ENCODE peak calls at places on chromosomes 6 and 20, in four cellular contexts. One of them, this sample, is unnamed.

GRCh38 chr6:170461111-170461510 is 92.0 kb downstream of the PSMB1 start:
- DNase-seq in Caco-2: no peak
- DNase-seq in left lung: no peak
- DNase-seq in SJCRH30: no peak
- DNase-seq in this sample: no peak

GRCh38 chr6:1020837-1021236 is 291.1 kb upstream of the FOXQ1 start:
- DNase-seq in left lung: no peak
- DNase-seq in SJCRH30: no peak
- DNase-seq in Caco-2: no peak
- DNase-seq in this sample: no peak

GRCh38 chr6:38436726-38437465 is 202.8 kb downstream of the BTBD9 start:
- DNase-seq in left lung: no peak
- DNase-seq in SJCRH30: peak; percentile 63
- DNase-seq in Caco-2: no peak
- DNase-seq in this sample: no peak

GRCh38 chr6:13432526-13433218 is 54.7 kb downstream of the GFOD1 start:
- DNase-seq in SJCRH30: no peak
- DNase-seq in Caco-2: no peak
- DNase-seq in left lung: no peak
- DNase-seq in this sample: no peak

GRCh38 chr6:11711644-11711993 is 67.0 kb downstream of the ADTRP start:
- DNase-seq in SJCRH30: no peak
- DNase-seq in left lung: no peak
- DNase-seq in Caco-2: no peak
- DNase-seq in this sample: no peak

GRCh38 chr6:136923116-136923953 is 1.2 kb downstream of the SLC35D3 start:
- DNase-seq in Caco-2: no peak
- DNase-seq in SJCRH30: no peak
- DNase-seq in left lung: no peak
- DNase-seq in this sample: no peak

GRCh38 chr20:44020406-44021148 is 105.9 kb downstream of the TOX2 start:
- DNase-seq in left lung: no peak
- DNase-seq in SJCRH30: peak; percentile 84
- DNase-seq in Caco-2: no peak
- DNase-seq in this sample: no peak

GRCh38 chr6:91476000-91476399 is 889.1 kb upstream of the MAP3K7 start:
- DNase-seq in left lung: peak; percentile 34
- DNase-seq in SJCRH30: peak; percentile 78
- DNase-seq in Caco-2: no peak
- DNase-seq in this sample: no peak

GRCh38 chr6:98547634-98548033 is 286.7 kb upstream of the POU3F2 start:
- DNase-seq in SJCRH30: no peak
- DNase-seq in Caco-2: no peak
- DNase-seq in left lung: no peak
- DNase-seq in this sample: no peak

GRCh38 chr6:105276374-105276773 is 96.6 kb upstream of the POPDC3 start:
- DNase-seq in Caco-2: no peak
- DNase-seq in left lung: no peak
- DNase-seq in SJCRH30: no peak
- DNase-seq in this sample: no peak

GRCh38 chr20:50695144-50695872 is 4.0 kb upstream of the RIPOR3 start:
- DNase-seq in left lung: no peak
- DNase-seq in SJCRH30: no peak
- DNase-seq in Caco-2: no peak
- DNase-seq in this sample: peak; percentile 39

GRCh38 chr20:63125893-63126601 is 89.9 kb downstream of the YTHDF1 start:
- DNase-seq in Caco-2: no peak
- DNase-seq in left lung: peak; percentile 18
- DNase-seq in SJCRH30: peak; percentile 4
- DNase-seq in this sample: no peak

GRCh38 chr6:151239603-151240035 is at the start of gene AKAP12:
- DNase-seq in left lung: no peak
- DNase-seq in Caco-2: no peak
- DNase-seq in SJCRH30: peak; percentile 76
- DNase-seq in this sample: no peak

GRCh38 chr6:40476673-40477072 is 110.5 kb downstream of the LRFN2 start:
- DNase-seq in Caco-2: no peak
- DNase-seq in left lung: no peak
- DNase-seq in SJCRH30: no peak
- DNase-seq in this sample: no peak

GRCh38 chr6:37209461-37210205 is 39.7 kb downstream of the PIM1 start:
- DNase-seq in Caco-2: no peak
- DNase-seq in SJCRH30: no peak
- DNase-seq in left lung: no peak
- DNase-seq in this sample: no peak

GRCh38 chr6:165117806-165118205 is 191.6 kb downstream of the C6orf118 start:
- DNase-seq in left lung: no peak
- DNase-seq in Caco-2: no peak
- DNase-seq in SJCRH30: no peak
- DNase-seq in this sample: no peak

GRCh38 chr6:20182926-20183521 is 29.2 kb downstream of the MBOAT1 start:
- DNase-seq in SJCRH30: no peak
- DNase-seq in Caco-2: no peak
- DNase-seq in left lung: peak; percentile 83
- DNase-seq in this sample: peak; percentile 94

GRCh38 chr6:129730477-129731165 is 20.6 kb upstream of the ARHGAP18 start:
- DNase-seq in left lung: no peak
- DNase-seq in SJCRH30: no peak
- DNase-seq in Caco-2: peak; percentile 44
- DNase-seq in this sample: no peak

GRCh38 chr6:1947922-1948321 is 297.5 kb downstream of the GMDS start:
- DNase-seq in SJCRH30: no peak
- DNase-seq in left lung: no peak
- DNase-seq in Caco-2: no peak
- DNase-seq in this sample: no peak

DNA sequence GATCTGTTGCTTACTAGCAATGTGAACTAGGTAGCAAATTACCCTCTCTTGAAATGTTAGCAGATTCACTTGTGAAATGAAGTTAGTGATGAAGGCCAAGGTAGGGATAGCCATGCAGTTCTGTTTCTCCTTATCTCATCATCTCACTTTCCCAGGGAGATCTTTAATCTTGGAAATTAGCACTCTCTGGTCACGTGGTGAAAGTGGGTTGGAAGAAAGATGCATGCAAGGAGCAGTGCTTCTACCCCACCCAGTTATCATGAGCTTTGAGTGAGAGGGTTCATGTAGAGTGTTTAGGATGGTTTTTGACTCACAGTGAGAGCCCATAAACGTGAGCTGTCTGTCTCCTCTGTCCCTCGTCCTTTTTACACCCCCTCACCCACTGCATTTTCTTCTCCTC is 346.3 kb downstream of the QKI start:
- DNase-seq in left lung: no peak
- DNase-seq in SJCRH30: no peak
- DNase-seq in Caco-2: no peak
- DNase-seq in this sample: no peak
- H3K4me1 ChIP-seq in left lung: peaks cover 4% of the 10 kb centered on the region
- H3K4me1 ChIP-seq in SJCRH30: peaks cover 40% of the 10 kb centered on the region
- H3K4me1 ChIP-seq in Caco-2: no peaks in the 10 kb centered on the region
- H3K4me1 ChIP-seq in this sample: no peaks in the 10 kb centered on the region

DNA sequence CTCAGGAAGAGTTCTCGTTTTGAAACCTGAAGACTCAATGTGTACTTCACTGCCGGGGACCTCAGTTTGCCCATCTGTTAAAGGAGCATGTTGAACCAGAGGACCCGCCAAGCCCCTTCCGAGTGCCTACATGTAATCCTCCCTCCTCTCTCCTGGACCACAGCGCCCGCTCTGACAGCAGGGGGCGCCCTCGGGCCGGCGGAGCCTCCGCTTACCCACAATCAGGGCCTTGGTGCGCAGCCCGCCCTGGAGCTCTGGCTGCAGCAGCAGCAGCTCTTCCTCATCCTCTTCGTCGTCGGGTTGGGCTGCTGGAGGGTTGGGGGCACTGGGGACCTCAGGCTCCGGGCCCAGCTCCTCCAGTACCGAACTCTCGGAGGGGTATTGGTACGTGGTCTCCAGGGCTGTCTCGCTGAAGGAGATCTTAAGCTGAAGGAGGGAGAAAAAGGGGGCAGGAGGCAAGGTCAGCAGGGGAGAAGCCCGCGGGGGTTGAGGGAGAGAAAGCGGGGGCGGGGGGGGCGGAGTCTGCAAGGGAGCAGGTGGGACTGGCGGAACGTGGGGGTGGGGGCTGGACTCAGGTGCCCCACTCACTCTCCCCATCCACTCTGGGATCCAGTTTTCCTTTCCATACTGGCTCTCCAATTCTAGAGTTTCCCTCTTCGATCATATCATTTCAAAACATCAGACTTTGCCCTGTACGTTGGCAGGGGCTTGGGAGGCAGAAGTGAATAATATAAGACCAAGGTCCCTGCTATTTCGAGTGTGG is 6.3 kb upstream of the DHX16 start:
- DNase-seq in left lung: peak; percentile 85
- DNase-seq in Caco-2: peak; percentile 86
- DNase-seq in SJCRH30: peak; percentile 49
- DNase-seq in this sample: peak; percentile 88
- H3K4me1 ChIP-seq in left lung: peaks cover 47% of the 10 kb centered on the region
- H3K4me1 ChIP-seq in Caco-2: peaks cover 4% of the 10 kb centered on the region
- H3K4me1 ChIP-seq in SJCRH30: peaks cover 15% of the 10 kb centered on the region
- H3K4me1 ChIP-seq in this sample: peaks cover 11% of the 10 kb centered on the region

GRCh38 chr6:167104388-167104787 is 18.5 kb upstream of the CCR6 start:
- DNase-seq in SJCRH30: no peak
- DNase-seq in Caco-2: no peak
- DNase-seq in left lung: no peak
- DNase-seq in this sample: no peak

GRCh38 chr6:167107787-167108186 is 15.1 kb upstream of the CCR6 start:
- DNase-seq in Caco-2: no peak
- DNase-seq in SJCRH30: no peak
- DNase-seq in left lung: no peak
- DNase-seq in this sample: no peak

GRCh38 chr6:167105060-167105459 is 17.8 kb upstream of the CCR6 start:
- DNase-seq in Caco-2: no peak
- DNase-seq in left lung: no peak
- DNase-seq in SJCRH30: no peak
- DNase-seq in this sample: no peak

GRCh38 chr6:167108278-167108677 is 14.6 kb upstream of the CCR6 start:
- DNase-seq in left lung: no peak
- DNase-seq in Caco-2: no peak
- DNase-seq in SJCRH30: no peak
- DNase-seq in this sample: no peak

DNA sequence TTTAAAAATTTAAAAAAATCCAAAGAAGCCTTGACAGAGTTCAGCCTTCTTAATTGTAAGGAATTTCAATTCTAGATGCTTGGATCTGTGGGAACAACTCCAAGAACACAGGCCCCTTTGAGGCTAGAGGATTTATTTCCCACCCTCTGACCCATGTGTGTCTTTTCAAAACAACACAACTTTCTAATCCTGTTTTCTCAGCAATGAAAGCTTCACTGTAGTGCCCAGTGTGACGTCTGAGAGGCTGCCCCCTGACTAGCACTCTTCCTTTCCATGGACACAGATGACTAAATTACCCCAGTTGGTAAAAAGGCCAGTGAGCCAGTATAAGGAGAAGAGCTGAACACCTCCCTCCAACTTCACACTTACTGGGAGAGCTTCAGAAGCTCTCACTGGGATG is 16.5 kb upstream of the CCR6 start:
- DNase-seq in Caco-2: no peak
- DNase-seq in SJCRH30: no peak
- DNase-seq in left lung: no peak
- DNase-seq in this sample: no peak
- H3K4me1 ChIP-seq in Caco-2: no peaks in the 10 kb centered on the region
- H3K4me1 ChIP-seq in SJCRH30: no peaks in the 10 kb centered on the region
- H3K4me1 ChIP-seq in left lung: no peaks in the 10 kb centered on the region
- H3K4me1 ChIP-seq in this sample: no peaks in the 10 kb centered on the region

GRCh38 chr6:135118142-135118730 is 62.9 kb upstream of the MYB start:
- DNase-seq in SJCRH30: no peak
- DNase-seq in Caco-2: no peak
- DNase-seq in left lung: no peak
- DNase-seq in this sample: no peak
- H3K4me1 ChIP-seq in SJCRH30: no peaks in the 10 kb centered on the region
- H3K4me1 ChIP-seq in Caco-2: no peaks in the 10 kb centered on the region
- H3K4me1 ChIP-seq in left lung: peaks cover 10% of the 10 kb centered on the region
- H3K4me1 ChIP-seq in this sample: no peaks in the 10 kb centered on the region

DNA sequence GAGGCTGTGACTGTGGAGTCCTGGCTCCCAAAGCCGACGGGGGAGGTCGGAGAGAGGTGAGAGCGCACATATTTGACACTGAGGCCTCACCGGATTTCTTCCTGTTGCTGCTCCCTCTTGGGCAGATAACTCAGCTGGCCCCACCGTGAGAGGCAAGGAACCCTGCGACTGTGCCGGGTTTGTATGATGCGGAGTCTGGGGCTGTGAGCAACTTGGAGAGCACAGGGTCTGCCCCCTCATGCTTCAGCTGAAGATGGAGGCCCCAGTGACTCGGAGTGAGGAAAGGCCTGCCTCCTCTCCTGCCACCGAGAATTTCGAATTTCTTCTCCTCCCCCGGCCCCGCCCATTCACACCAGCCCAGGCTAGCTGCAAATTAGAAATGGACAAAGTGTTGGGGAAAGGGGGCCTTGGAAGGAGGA is 160.5 kb downstream of the GRM4 start:
- DNase-seq in SJCRH30: no peak
- DNase-seq in left lung: no peak
- DNase-seq in Caco-2: no peak
- DNase-seq in this sample: no peak
- H3K4me1 ChIP-seq in SJCRH30: peaks cover 37% of the 10 kb centered on the region
- H3K4me1 ChIP-seq in left lung: peaks cover 9% of the 10 kb centered on the region
- H3K4me1 ChIP-seq in Caco-2: peaks cover 17% of the 10 kb centered on the region
- H3K4me1 ChIP-seq in this sample: no peaks in the 10 kb centered on the region

GRCh38 chr6:15400572-15401004 is 154.7 kb downstream of the JARID2 start:
- DNase-seq in SJCRH30: peak; percentile 42
- DNase-seq in Caco-2: no peak
- DNase-seq in left lung: peak; percentile 48
- DNase-seq in this sample: no peak
- H3K4me1 ChIP-seq in SJCRH30: peaks cover 7% of the 10 kb centered on the region
- H3K4me1 ChIP-seq in Caco-2: peaks cover 49% of the 10 kb centered on the region
- H3K4me1 ChIP-seq in left lung: peaks cover 50% of the 10 kb centered on the region
- H3K4me1 ChIP-seq in this sample: peaks cover 18% of the 10 kb centered on the region

GRCh38 chr6:35089216-35089934 is 51.8 kb downstream of the TCP11 start:
- DNase-seq in left lung: no peak
- DNase-seq in SJCRH30: no peak
- DNase-seq in Caco-2: no peak
- DNase-seq in this sample: no peak
- H3K4me1 ChIP-seq in left lung: peaks cover 7% of the 10 kb centered on the region
- H3K4me1 ChIP-seq in SJCRH30: peaks cover 18% of the 10 kb centered on the region
- H3K4me1 ChIP-seq in Caco-2: no peaks in the 10 kb centered on the region
- H3K4me1 ChIP-seq in this sample: peaks cover 4% of the 10 kb centered on the region

GRCh38 chr6:154766993-154767392 is 33.8 kb downstream of the SCAF8 start:
- DNase-seq in left lung: no peak
- DNase-seq in Caco-2: no peak
- DNase-seq in SJCRH30: no peak
- DNase-seq in this sample: no peak
- H3K4me1 ChIP-seq in left lung: peaks cover 39% of the 10 kb centered on the region
- H3K4me1 ChIP-seq in Caco-2: no peaks in the 10 kb centered on the region
- H3K4me1 ChIP-seq in SJCRH30: no peaks in the 10 kb centered on the region
- H3K4me1 ChIP-seq in this sample: peaks cover 8% of the 10 kb centered on the region